ENCODE peak calls at places on chromosomes 13 and 19, in four cellular contexts. F, N, H and C are unnamed samples.

GRCh38 chr19:42528354-42529247 is at the start of gene CEACAM1:
- DNase-seq in F (peak; percentile 21), N (no peak), H (no peak), C (peak; percentile 70)

GRCh38 chr13:29578300-29579048 is 17.0 kb downstream of the SLC7A1 start:
- DNase-seq in F (no peak), N (no peak), H (no peak), C (no peak)

GRCh38 chr13:110950356-110950755 is 35.5 kb upstream of the ANKRD10 start:
- DNase-seq in F (no peak), N (no peak), H (no peak), C (no peak)

GRCh38 chr19:19113040-19113541 is 25.2 kb downstream of the TMEM161A start:
- DNase-seq in F (peak; percentile 51), N (no peak), H (no peak), C (no peak)

GRCh38 chr19:40424637-40425449 is 949 bp downstream of the SERTAD1 start:
- DNase-seq in F (peak; percentile 41), N (no peak), H (no peak), C (no peak)

GRCh38 chr13:66159526-66159925 is 1070.6 kb downstream of the PCDH9 start:
- DNase-seq in F (no peak), N (no peak), H (no peak), C (no peak)

GRCh38 chr13:30355405-30355741 is 48.0 kb upstream of the KATNAL1 start:
- DNase-seq in F (no peak), N (no peak), H (no peak), C (peak; percentile 54)

GRCh38 chr19:46659151-46660007 is 1.6 kb downstream of the DACT3 start:
- DNase-seq in F (peak; percentile 37), N (peak; percentile 76), H (no peak), C (peak; percentile 16)

GRCh38 chr19:41189425-41190065 is 3.5 kb upstream of the CYP2S1 start:
- DNase-seq in F (no peak), N (no peak), H (no peak), C (no peak)

GRCh38 chr19:1453525-1454371 is 3.8 kb downstream of the APC2 start:
- DNase-seq in F (peak; percentile 60), N (peak; percentile 94), H (no peak), C (no peak)

GRCh38 chr13:74372511-74372910 is 238.3 kb upstream of the KLF12 start:
- DNase-seq in F (peak; percentile 2), N (no peak), H (no peak), C (no peak)

GRCh38 chr19:5058456-5059190 is 89.7 kb downstream of the KDM4B start:
- DNase-seq in F (peak; percentile 24), N (no peak), H (no peak), C (no peak)

GRCh38 chr19:14391156-14391821 is 10.0 kb downstream of the ADGRE5 start:
- DNase-seq in F (no peak), N (no peak), H (no peak), C (no peak)

GRCh38 chr19:46821512-46822359 is 28.9 kb downstream of the AP2S1 start:
- DNase-seq in F (no peak), N (peak; percentile 15), H (peak; percentile 57), C (peak; percentile 62)

GRCh38 chr19:44816301-44816700 is 7.4 kb downstream of the BCAM start:
- DNase-seq in F (no peak), N (no peak), H (no peak), C (no peak)

GRCh38 chr19:7965259-7965841 is 21.9 kb upstream of the TIMM44 start:
- DNase-seq in F (no peak), N (no peak), H (no peak), C (no peak)

GRCh38 chr19:52140077-52140710 is 456 bp upstream of the ZNF616 start:
- DNase-seq in F (no peak), N (no peak), H (no peak), C (no peak)

GRCh38 chr13:47933688-47934011 is 67.4 kb downstream of the SUCLA2 start:
- DNase-seq in F (no peak), N (no peak), H (no peak), C (no peak)

GRCh38 chr13:95833713-95834112 is 156.8 kb downstream of the DNAJC3 start:
- DNase-seq in F (peak; percentile 20), N (no peak), H (no peak), C (no peak)

GRCh38 chr13:110199046-110199831 is 107.7 kb downstream of the COL4A1 start:
- DNase-seq in F (no peak), N (no peak), H (no peak), C (no peak)

GRCh38 chr19:32873560-32873959 is 4.0 kb upstream of the SLC7A9 start:
- DNase-seq in F (no peak), N (no peak), H (no peak), C (no peak)

GRCh38 chr19:29773141-29773540 is 38.6 kb upstream of the CCNE1 start:
- DNase-seq in F (no peak), N (no peak), H (no peak), C (no peak)

GRCh38 chr19:5155586-5156210 is 184.9 kb downstream of the PTPRS start:
- DNase-seq in F (no peak), N (no peak), H (no peak), C (no peak)

GRCh38 chr13:100298116-100298681 is 209.3 kb downstream of the PCCA start:
- DNase-seq in F (no peak), N (no peak), H (no peak), C (no peak)

GRCh38 chr19:18373892-18374629 is 11.9 kb upstream of the GDF15 start:
- DNase-seq in F (peak; percentile 99), N (peak; percentile 54), H (peak; percentile 92), C (peak; percentile 95)

GRCh38 chr19:55208880-55209429 is 346 bp downstream of the PTPRH start:
- DNase-seq in F (no peak), N (no peak), H (no peak), C (no peak)

GRCh38 chr19:19120308-19121156 is 17.7 kb downstream of the TMEM161A start:
- DNase-seq in F (peak; percentile 80), N (peak; percentile 56), H (no peak), C (no peak)

GRCh38 chr13:112032186-112032835 is 34.6 kb upstream of the SOX1 start:
- DNase-seq in F (no peak), N (no peak), H (no peak), C (no peak)

GRCh38 chr13:35699181-35699580 is 222.7 kb upstream of the MAB21L1 start:
- DNase-seq in F (peak; percentile 83), N (no peak), H (no peak), C (no peak)

GRCh38 chr19:35963514-35963913 is 27.3 kb downstream of the LRFN3 start:
- DNase-seq in F (peak; percentile 25), N (no peak), H (no peak), C (no peak)

GRCh38 chr13:81929988-81930387 is 1589.1 kb upstream of the SPRY2 start:
- DNase-seq in F (peak; percentile 40), N (no peak), H (no peak), C (no peak)

GRCh38 chr13:19634129-19634740 is 776 bp downstream of the MPHOSPH8 start:
- DNase-seq in F (peak; percentile 54), N (no peak), H (no peak), C (no peak)